ENCODE peak calls at places on chromosomes 13 and 19, in four cellular contexts. L is HepG2, V is A549, Q is K562. O is an unnamed sample.

GRCh38 chr13:30257433-30258099 is 49.8 kb downstream of the KATNAL1 start:
- DNase-seq in L (no peak), V (no peak), Q (no peak), O (peak)

GRCh38 chr13:75838366-75839017 is 202.4 kb downstream of the LMO7 start:
- DNase-seq in L (no peak), V (no peak), Q (no peak), O (no peak)

GRCh38 chr13:73754727-73755292 is 379.4 kb downstream of the KLF12 start:
- DNase-seq in L (peak), V (peak), Q (peak), O (no peak)

GRCh38 chr19:11203194-11204075 is 6.1 kb upstream of the KANK2 start:
- DNase-seq in L (peak), V (peak), Q (peak), O (peak)

GRCh38 chr19:16571689-16572331 is 405 bp downstream of the SLC35E1 start:
- DNase-seq in L (no peak), V (no peak), Q (peak), O (peak)

GRCh38 chr13:31946091-31946770 is 85.3 kb upstream of the FRY start:
- DNase-seq in L (no peak), V (no peak), Q (no peak), O (no peak)

GRCh38 chr13:57925250-57925649 is 293.7 kb downstream of the PCDH17 start:
- DNase-seq in L (no peak), V (no peak), Q (no peak), O (no peak)

GRCh38 chr13:110280231-110280813 is 26.6 kb downstream of the COL4A1 start:
- DNase-seq in L (no peak), V (no peak), Q (no peak), O (no peak)

GRCh38 chr13:43815204-43815603 is 28.4 kb upstream of the ENOX1 start:
- DNase-seq in L (no peak), V (no peak), Q (no peak), O (no peak)

GRCh38 chr13:26709461-26709860 is 51.1 kb downstream of the GPR12 start:
- DNase-seq in L (no peak), V (no peak), Q (no peak), O (no peak)

GRCh38 chr13:40598599-40598998 is 67.8 kb downstream of the FOXO1 start:
- DNase-seq in L (no peak), V (no peak), Q (no peak), O (no peak)

GRCh38 chr13:44024496-44025155 is 144.9 kb downstream of the LACC1 start:
- DNase-seq in L (no peak), V (no peak), Q (no peak), O (no peak)

GRCh38 chr19:30812099-30812684 is 440.0 kb downstream of the ZNF536 start:
- DNase-seq in L (peak), V (no peak), Q (no peak), O (no peak)

GRCh38 chr19:48962029-48962848 is 2.9 kb upstream of the FTL start:
- DNase-seq in L (peak), V (peak), Q (peak), O (no peak)

GRCh38 chr19:40217921-40218890 is at the start of gene TTC9B:
- DNase-seq in L (no peak), V (no peak), Q (peak), O (peak)

GRCh38 chr13:78777973-78778372 is 119.0 kb upstream of the OBI1 start:
- DNase-seq in L (no peak), V (no peak), Q (no peak), O (no peak)

GRCh38 chr13:68359105-68359504 is 1129.0 kb upstream of the PCDH9 start:
- DNase-seq in L (no peak), V (no peak), Q (no peak), O (no peak)

GRCh38 chr13:73608731-73609485 is 525.3 kb downstream of the KLF12 start:
- DNase-seq in L (no peak), V (no peak), Q (no peak), O (no peak)

GRCh38 chr13:102440259-102440936 is 38.5 kb upstream of the FGF14 start:
- DNase-seq in L (no peak), V (no peak), Q (no peak), O (no peak)

GRCh38 chr19:53927745-53928144 is 18.7 kb downstream of the CACNG7 start:
- DNase-seq in L (peak), V (no peak), Q (peak), O (peak)

GRCh38 chr19:40549007-40549708 is 27.5 kb upstream of the SHKBP1 start:
- DNase-seq in L (peak), V (peak), Q (peak), O (peak)

GRCh38 chr19:7130043-7130442 is 60.5 kb downstream of the ZNF557 start:
- DNase-seq in L (no peak), V (no peak), Q (no peak), O (no peak)

GRCh38 chr19:38072776-38073411 is 151.1 kb downstream of the DPF1 start:
- DNase-seq in L (no peak), V (no peak), Q (no peak), O (no peak)

GRCh38 chr19:38049105-38049649 is 142.2 kb downstream of the SIPA1L3 start:
- DNase-seq in L (no peak), V (no peak), Q (no peak), O (no peak)

GRCh38 chr19:35288843-35289355 is 3.1 kb upstream of the MAG start:
- DNase-seq in L (no peak), V (no peak), Q (no peak), O (no peak)

GRCh38 chr13:27641711-27642502 is 20.2 kb downstream of the POLR1D start:
- DNase-seq in L (peak), V (no peak), Q (no peak), O (no peak)

GRCh38 chr19:15438577-15438976 is 11.2 kb downstream of the WIZ start:
- DNase-seq in L (no peak), V (no peak), Q (no peak), O (no peak)

GRCh38 chr13:75050419-75051066 is 431.4 kb downstream of the TBC1D4 start:
- DNase-seq in L (no peak), V (no peak), Q (no peak), O (no peak)

GRCh38 chr19:31269425-31270127 is 79.7 kb downstream of the TSHZ3 start:
- DNase-seq in L (no peak), V (no peak), Q (no peak), O (no peak)

GRCh38 chr13:41352935-41353801 is 42.1 kb downstream of the NAA16 start:
- DNase-seq in L (peak), V (peak), Q (peak), O (no peak)

DNA sequence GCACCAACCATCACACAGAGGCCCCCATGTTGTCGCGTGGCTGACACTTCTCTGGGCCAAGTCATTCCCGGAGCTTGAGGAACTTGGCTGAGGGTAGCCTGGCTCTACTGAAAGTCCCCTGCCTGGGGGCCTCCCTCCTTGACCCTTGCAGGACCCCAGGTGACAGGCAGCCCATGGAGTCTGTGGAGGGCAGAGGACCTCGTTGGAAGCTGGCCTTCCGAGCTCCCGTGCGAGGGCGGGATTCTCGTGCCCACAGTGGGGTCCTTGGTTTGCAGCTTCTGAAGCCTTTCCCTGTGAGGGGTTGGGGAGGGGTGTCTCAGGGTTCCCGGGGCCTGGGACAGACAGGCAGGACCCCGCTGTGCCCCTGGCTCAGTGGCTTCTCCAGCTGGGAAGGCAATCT is 16.4 kb downstream of the NMRK2 start:
- DNase-seq in L (no peak), V (no peak), Q (no peak), O (no peak)
- TF ChIP-seq HMGXB4 in L (no peak), V (no peak), Q (no peak), O (no peak)

GRCh38 chr19:44722131-44723121 is 23.5 kb downstream of the CEACAM16 start:
- DNase-seq in L (no peak), V (no peak), Q (peak), O (no peak)

GRCh38 chr19:44717603-44718002 is 18.7 kb downstream of the CEACAM16 start:
- DNase-seq in L (no peak), V (no peak), Q (no peak), O (no peak)

GRCh38 chr19:44719262-44719701 is 20.3 kb downstream of the CEACAM16 start:
- DNase-seq in L (no peak), V (no peak), Q (no peak), O (no peak)

GRCh38 chr19:44720945-44721344 is 22.0 kb downstream of the CEACAM16 start:
- DNase-seq in L (no peak), V (no peak), Q (no peak), O (no peak)

GRCh38 chr19:44718441-44719261 is 19.7 kb downstream of the CEACAM16 start:
- DNase-seq in L (peak), V (peak), Q (no peak), O (peak)
- TF ChIP-seq HMGXB4 in L (peak), V (no peak), Q (no peak), O (no peak)

GRCh38 chr19:13463296-13463695 is 43.0 kb downstream of the CACNA1A start:
- DNase-seq in L (no peak), V (no peak), Q (peak), O (peak)
- TF ChIP-seq HMGXB4 in L (no peak), V (no peak), Q (no peak), O (no peak)

DNA sequence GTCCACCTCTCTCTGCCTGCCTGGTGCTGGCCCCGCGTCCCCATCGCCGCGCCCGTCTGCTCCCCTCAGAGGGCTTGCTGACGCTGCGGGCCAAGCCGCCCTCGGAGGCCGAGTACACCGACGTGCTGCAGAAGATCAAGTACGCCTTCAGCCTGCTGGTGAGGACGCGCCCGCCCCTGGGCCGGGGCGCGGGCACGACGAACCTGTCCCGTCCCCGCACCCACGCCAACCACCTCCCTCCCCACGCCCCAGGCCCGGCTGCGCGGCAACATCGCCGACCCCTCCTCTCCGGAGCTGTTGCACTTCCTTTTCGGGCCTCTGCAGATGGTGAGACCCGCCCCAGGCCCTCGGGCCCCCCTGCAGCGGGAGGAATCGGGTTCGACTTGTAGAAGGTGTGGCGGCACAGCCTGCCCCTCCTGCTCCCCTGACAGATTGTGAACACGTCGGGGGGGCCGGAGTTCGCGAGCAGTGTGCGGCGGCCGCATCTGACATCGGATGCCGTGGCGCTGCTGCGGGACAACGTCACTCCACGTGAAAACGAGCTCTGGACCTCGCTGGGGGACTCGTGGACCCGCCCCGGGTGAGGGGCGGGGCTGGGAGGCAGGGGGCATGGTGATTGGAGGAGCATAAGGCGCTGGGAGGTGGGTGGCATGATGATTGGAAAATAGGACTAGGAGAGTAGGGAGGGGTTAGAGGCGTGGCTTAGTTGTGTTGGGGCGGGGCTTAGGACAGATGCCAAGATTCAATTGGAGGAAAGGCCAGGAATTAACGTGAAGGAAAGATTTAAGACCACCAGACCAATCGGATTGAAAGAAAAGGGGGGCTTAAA is 6.6 kb downstream of the EPS8L1 start:
- DNase-seq in L (no peak), V (peak), Q (peak), O (peak)
- TF ChIP-seq HMGXB4 in L (no peak), V (no peak), Q (no peak), O (no peak)

DNA sequence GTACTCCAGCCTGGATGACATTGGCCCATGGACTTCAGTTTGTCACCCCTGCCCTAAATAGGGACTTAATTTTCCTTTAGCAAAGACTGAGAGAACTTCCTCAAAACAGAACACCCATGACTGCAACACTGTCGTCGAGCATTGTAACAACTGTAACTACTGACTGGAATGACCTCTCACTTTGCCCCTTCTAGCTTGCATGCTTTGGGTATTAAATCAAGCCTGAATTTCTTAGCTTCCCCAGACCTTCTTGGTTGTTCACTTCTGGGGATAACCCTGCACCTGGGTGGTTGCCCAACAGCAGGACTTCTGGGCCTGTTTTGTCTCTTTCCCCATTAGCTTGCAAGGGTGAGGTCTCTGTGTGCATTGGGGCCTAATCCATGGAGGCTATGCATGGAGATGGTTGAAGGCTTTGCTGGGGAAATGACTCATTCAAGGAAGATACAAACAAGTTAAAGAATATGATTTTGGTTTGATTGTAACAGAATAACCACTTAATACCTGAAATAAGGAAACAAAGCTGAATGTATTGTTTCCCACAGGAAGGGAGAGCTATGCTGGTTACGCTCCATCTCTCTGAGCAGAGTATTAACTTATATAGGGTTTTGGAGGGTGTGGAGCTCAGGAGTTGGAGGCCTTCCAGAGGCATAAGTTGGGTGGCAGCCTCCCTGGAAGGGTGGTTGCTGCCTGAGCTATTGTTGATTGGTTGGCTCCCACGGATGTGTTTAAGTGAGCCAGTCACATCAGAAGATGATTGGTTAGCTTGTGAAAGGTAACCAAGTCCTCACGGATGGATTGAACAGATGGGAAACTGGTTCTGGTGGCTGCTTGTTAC is 34.7 kb upstream of the UBAC2 start:
- DNase-seq in L (no peak), V (no peak), Q (no peak), O (no peak)
- TF ChIP-seq HMGXB4 in L (no peak), V (no peak), Q (no peak), O (no peak)

GRCh38 chr19:22335716-22336115 is 49.5 kb downstream of the ZNF729 start:
- DNase-seq in L (no peak), V (no peak), Q (no peak), O (no peak)

GRCh38 chr19:22331521-22331920 is 45.3 kb downstream of the ZNF729 start:
- DNase-seq in L (no peak), V (no peak), Q (no peak), O (no peak)

GRCh38 chr19:22327321-22327720 is 41.1 kb downstream of the ZNF729 start:
- DNase-seq in L (no peak), V (no peak), Q (no peak), O (no peak)

GRCh38 chr19:22332924-22333323 is 46.7 kb downstream of the ZNF729 start:
- DNase-seq in L (no peak), V (no peak), Q (no peak), O (no peak)
- TF ChIP-seq HMGXB4 in L (no peak), V (no peak), Q (no peak), O (no peak)

GRCh38 chr19:1880611-1881392 is 4.5 kb downstream of the ABHD17A start:
- DNase-seq in L (no peak), V (no peak), Q (no peak), O (no peak)

GRCh38 chr19:1884291-1884718 is 991 bp downstream of the ABHD17A start:
- DNase-seq in L (no peak), V (no peak), Q (peak), O (no peak)

GRCh38 chr19:1883784-1884183 is 1.5 kb downstream of the ABHD17A start:
- DNase-seq in L (no peak), V (no peak), Q (no peak), O (no peak)

GRCh38 chr19:1882786-1883692 is 2.3 kb downstream of the ABHD17A start:
- DNase-seq in L (no peak), V (no peak), Q (no peak), O (no peak)

DNA sequence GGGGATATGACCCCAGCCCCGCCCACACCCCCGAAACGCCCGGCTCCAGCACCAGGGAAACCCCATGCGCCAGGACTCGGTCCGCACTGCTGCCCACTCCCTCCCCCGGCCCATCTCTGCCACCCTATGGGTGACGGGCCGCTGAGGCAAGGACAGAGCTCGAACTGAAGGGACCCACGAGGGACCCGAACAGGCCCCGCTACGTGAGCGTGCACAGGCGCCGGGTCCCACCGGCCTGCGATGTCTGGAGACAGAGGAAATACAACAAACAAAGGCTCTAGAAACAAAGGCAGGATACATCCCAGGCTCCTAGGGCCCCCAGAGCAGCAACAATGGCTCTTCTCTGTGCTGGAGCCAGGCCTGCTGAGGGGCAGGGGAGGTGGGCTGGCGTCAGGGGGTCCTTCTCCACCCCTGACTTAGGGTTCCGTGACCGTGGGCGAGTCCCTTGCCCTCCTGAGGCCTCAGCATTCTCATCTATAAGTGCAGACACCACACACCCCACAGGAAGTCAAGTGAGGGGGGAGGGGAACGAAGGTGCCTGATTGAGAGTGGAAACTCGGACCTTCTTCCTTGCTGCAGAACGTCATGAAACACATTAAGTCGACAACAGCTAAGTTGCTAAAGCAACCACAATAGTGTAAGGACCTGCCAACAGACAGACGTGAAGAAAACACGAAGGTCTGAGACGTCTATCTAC is 3.1 kb downstream of the ABHD17A start:
- DNase-seq in L (no peak), V (no peak), Q (peak), O (no peak)
- TF ChIP-seq HMGXB4 in L (no peak), V (no peak), Q (no peak), O (no peak)

GRCh38 chr19:44662686-44663085 is 8.6 kb upstream of the CEACAM19 start:
- DNase-seq in L (no peak), V (no peak), Q (no peak), O (no peak)

GRCh38 chr19:44661904-44662303 is 9.4 kb upstream of the CEACAM19 start:
- DNase-seq in L (no peak), V (no peak), Q (no peak), O (no peak)

GRCh38 chr19:44661205-44661604 is 10.1 kb upstream of the CEACAM19 start:
- DNase-seq in L (no peak), V (no peak), Q (no peak), O (no peak)

GRCh38 chr19:44664976-44665375 is 6.3 kb upstream of the CEACAM19 start:
- DNase-seq in L (no peak), V (no peak), Q (no peak), O (no peak)

DNA sequence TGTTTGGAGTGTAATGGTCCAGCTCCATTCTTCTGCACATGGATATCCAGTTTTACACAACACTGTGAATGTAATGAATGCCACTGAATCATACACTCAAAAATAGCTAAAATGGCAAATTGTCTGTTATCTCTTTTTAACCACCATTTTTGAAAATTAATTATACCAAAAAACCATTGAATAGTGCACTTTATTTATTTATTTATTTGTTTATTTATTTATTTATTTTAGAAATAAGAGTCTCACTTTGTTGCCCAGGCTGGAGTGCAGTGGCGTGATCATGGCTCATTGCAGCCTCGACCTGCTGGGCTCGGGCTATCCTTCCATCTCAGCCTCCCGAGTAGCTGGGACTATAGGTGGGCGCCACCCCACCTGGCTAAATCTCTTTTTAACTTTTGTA is 7.3 kb upstream of the CEACAM19 start:
- DNase-seq in L (no peak), V (no peak), Q (no peak), O (no peak)
- TF ChIP-seq HMGXB4 in L (no peak), V (no peak), Q (no peak), O (no peak)

O was measured in WTC11.